ENCODE peak calls at places on chromosomes 3 and 15, in ten cellular contexts. A, Z, J, Y, B, R, I, F, K and D are unnamed samples.
A peak's percentile ranks its signal among the peaks of the same experiment; 100 is the strongest.

GRCh38 chr3:99128740-99129505 is 227.4 kb upstream of the DCBLD2 start:
- ATAC-seq in Z (peak; percentile 51), Y (peak; percentile 69), R (no peak), I (peak; percentile 94), A (no peak), J (no peak), K (peak; percentile 89), B (peak; percentile 47), F (no peak), D (peak; percentile 51)

GRCh38 chr3:168828536-168828935 is 732.8 kb upstream of the GOLIM4 start:
- ATAC-seq in Y (no peak), A (no peak), Z (no peak), K (no peak), F (no peak), R (no peak), B (no peak), J (no peak), I (no peak), D (no peak)

GRCh38 chr15:95608371-95608770 is 722.1 kb upstream of the NR2F2 start:
- ATAC-seq in B (no peak), F (no peak), R (no peak), I (no peak), J (no peak), Y (no peak), A (no peak), K (no peak), Z (no peak), D (no peak)

GRCh38 chr15:80182611-80183210 is 29.9 kb downstream of the FAH start:
- ATAC-seq in B (no peak), K (peak; percentile 58), Z (peak; percentile 33), A (peak; percentile 37), Y (no peak), F (no peak), J (no peak), R (no peak), I (no peak), D (no peak)

GRCh38 chr15:39497759-39498565 is 82.9 kb upstream of the THBS1 start:
- ATAC-seq in F (peak; percentile 57), I (no peak), J (no peak), R (no peak), Z (no peak), K (no peak), B (no peak), Y (no peak), A (no peak), D (no peak)

GRCh38 chr3:45706133-45706808 is 17.1 kb downstream of the SACM1L start:
- ATAC-seq in I (no peak), Z (no peak), B (no peak), Y (no peak), R (no peak), A (no peak), J (no peak), F (no peak), K (no peak), D (no peak)

GRCh38 chr3:4972652-4973643 is 6.3 kb upstream of the BHLHE40 start:
- ATAC-seq in J (no peak), I (no peak), Z (no peak), F (no peak), Y (no peak), A (no peak), B (no peak), K (no peak), R (no peak), D (no peak)

GRCh38 chr15:37765809-37766208 is 168.6 kb upstream of the TMCO5A start:
- ATAC-seq in R (no peak), K (no peak), I (no peak), Y (no peak), B (no peak), F (no peak), J (no peak), Z (no peak), A (no peak), D (no peak)

GRCh38 chr3:157101470-157101869 is 58.5 kb downstream of the CCNL1 start:
- ATAC-seq in K (no peak), B (no peak), A (peak; percentile 5), Z (no peak), R (no peak), I (no peak), J (no peak), Y (no peak), F (peak; percentile 60), D (no peak)

GRCh38 chr3:193803288-193803687 is 210.3 kb downstream of the OPA1 start:
- ATAC-seq in F (no peak), Z (no peak), I (no peak), B (no peak), K (no peak), A (no peak), J (no peak), R (no peak), Y (no peak), D (no peak)

GRCh38 chr15:35748105-35748504 is 202.1 kb upstream of the DPH6 start:
- ATAC-seq in J (no peak), R (no peak), K (no peak), I (no peak), A (no peak), Z (no peak), Y (no peak), F (no peak), B (no peak), D (no peak)

GRCh38 chr3:184908859-184909258 is 96.9 kb downstream of the VPS8 start:
- ATAC-seq in A (no peak), Z (no peak), B (no peak), Y (no peak), I (no peak), R (no peak), J (no peak), K (no peak), F (no peak), D (no peak)

GRCh38 chr3:187973977-187974856 is 179.7 kb upstream of the LPP start:
- ATAC-seq in A (no peak), F (peak; percentile 35), Z (no peak), K (no peak), Y (no peak), J (no peak), I (no peak), R (peak; percentile 47), B (no peak), D (no peak)

GRCh38 chr15:68787609-68788264 is 33.0 kb downstream of the ANP32A start:
- ATAC-seq in J (no peak), Z (no peak), A (peak; percentile 74), R (no peak), B (peak; percentile 73), Y (no peak), K (no peak), F (no peak), I (peak; percentile 53), D (no peak)

GRCh38 chr3:142394921-142395622 is 52.8 kb downstream of the XRN1 start:
- ATAC-seq in J (no peak), Z (peak; percentile 58), K (no peak), F (no peak), R (no peak), Y (no peak), B (no peak), I (no peak), A (no peak), D (no peak)

GRCh38 chr3:69244036-69244435 is 121.6 kb upstream of the LMOD3 start:
- ATAC-seq in A (no peak), Y (no peak), I (no peak), B (no peak), Z (no peak), J (no peak), R (no peak), F (no peak), K (no peak), D (no peak)

GRCh38 chr3:30524357-30525040 is 81.9 kb upstream of the TGFBR2 start:
- ATAC-seq in I (no peak), F (peak; percentile 41), R (no peak), B (peak; percentile 31), Y (no peak), J (no peak), K (peak; percentile 56), Z (no peak), A (no peak), D (no peak)

DNA sequence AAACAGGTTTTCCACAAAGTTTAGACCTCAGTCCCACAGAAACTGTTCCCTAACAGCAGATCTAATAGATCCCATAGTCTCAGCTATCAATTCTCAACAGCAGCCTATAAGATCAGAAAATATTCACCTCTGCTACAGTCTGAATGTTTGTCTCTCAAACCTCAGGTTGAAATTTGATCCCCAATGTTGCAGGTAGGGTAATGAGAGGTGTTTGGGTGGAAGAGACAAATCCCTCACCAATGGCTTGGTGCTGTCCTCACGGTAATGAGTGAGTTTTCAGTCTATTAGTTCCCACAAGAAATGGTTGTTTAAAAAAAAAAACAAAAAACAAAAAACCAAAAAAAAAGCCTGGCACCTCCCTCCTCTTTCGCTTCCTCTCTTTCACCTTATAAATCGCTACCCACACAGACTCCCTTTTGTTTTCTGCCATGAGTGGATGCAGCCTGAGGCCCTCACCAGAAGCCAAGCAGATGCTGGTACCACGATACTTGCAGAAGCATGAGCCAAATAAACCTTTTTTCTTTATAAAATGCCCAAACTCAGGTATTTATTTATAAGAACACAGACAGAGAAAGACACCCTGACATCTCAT is 14.2 kb downstream of the ZNF280D start:
- ATAC-seq in J (no peak), I (no peak), R (no peak), A (no peak), K (no peak), B (no peak), Z (no peak), Y (no peak), F (no peak), D (no peak)
- H3K27ac ChIP-seq in J (no peak overlapping the region), I (no peak overlapping the region), R (no peak overlapping the region), A (no peak overlapping the region), K (no peak overlapping the region), B (no peak overlapping the region), Z (no peak overlapping the region), Y (no peak overlapping the region), F (no peak overlapping the region), D (no peak overlapping the region)

DNA sequence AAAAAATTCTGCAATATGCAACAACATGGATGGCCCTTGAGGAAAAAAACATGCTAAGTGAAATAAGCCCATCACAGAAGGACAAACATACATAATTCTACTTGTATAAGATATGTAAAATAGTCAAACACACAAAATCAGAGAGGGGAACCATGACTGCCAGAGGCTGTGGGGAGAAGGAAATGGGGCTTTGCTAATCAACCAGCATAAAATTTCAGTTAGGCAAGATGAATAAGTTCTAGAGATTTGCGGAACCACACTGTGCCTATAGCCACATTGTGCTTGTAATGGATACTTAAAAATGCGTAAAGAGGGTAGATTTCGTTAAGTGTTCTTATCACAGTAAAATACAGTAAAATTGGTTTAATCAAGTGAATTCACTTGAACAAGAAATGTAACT is 33.7 kb upstream of the SPTBN5 start:
- ATAC-seq in A (no peak), Y (no peak), J (no peak), I (no peak), F (no peak), B (peak; percentile 11), K (no peak), R (no peak), Z (no peak), D (no peak)
- H3K27ac ChIP-seq in A (peak overlapping the region; percentile 65), Y (peak overlapping the region; percentile 82), J (peak overlapping the region; percentile 94), I (no peak overlapping the region), F (no peak overlapping the region), B (peak overlapping the region; percentile 62), K (no peak overlapping the region), R (no peak overlapping the region), Z (peak overlapping the region; percentile 55), D (no peak overlapping the region)

GRCh38 chr15:84826369-84826823 is 9.2 kb downstream of the ALPK3 start:
- ATAC-seq in I (peak; percentile 55), R (no peak), F (no peak), A (peak; percentile 80), Y (no peak), Z (peak; percentile 18), K (peak; percentile 22), B (peak; percentile 77), J (peak; percentile 90), D (no peak)
- H3K27ac ChIP-seq in I (no peak overlapping the region), R (no peak overlapping the region), F (no peak overlapping the region), A (no peak overlapping the region), Y (peak overlapping the region; percentile 37), Z (peak overlapping the region; percentile 99), K (peak overlapping the region; percentile 32), B (no peak overlapping the region), J (no peak overlapping the region), D (peak overlapping the region; percentile 26)

GRCh38 chr15:64460737-64461576 is 579 bp downstream of the ZNF609 start:
- ATAC-seq in I (peak; percentile 64), Y (peak; percentile 75), B (peak; percentile 56), A (peak; percentile 58), R (peak; percentile 34), Z (peak; percentile 21), K (peak; percentile 80), J (peak; percentile 66), F (peak; percentile 31), D (peak; percentile 73)
- H3K27ac ChIP-seq in I (no peak overlapping the region), Y (peak overlapping the region; percentile 88), B (peak overlapping the region; percentile 79), A (peak overlapping the region; percentile 78), R (peak overlapping the region; percentile 32), Z (peak overlapping the region; percentile 88), K (peak overlapping the region; percentile 93), J (peak overlapping the region; percentile 89), F (peak overlapping the region; percentile 70), D (peak overlapping the region; percentile 87)